ENCODE peak calls at places on chromosomes 4 and X, in six cellular contexts. X is tibial artery, L is Peyer's patch, B is SJCRH30, K is GM23248, P is body of pancreas. R is an unnamed sample.

GRCh38 chr4:145098675-145099037 is 545 bp downstream of the ABCE1 start:
- DNase-seq in X (no peak), L (peak), B (peak), K (peak), P (peak), R (peak)

GRCh38 chrX:40922307-40922706 is 162.9 kb upstream of the USP9X start:
- DNase-seq in X (no peak), L (no peak), B (peak), K (peak), P (no peak), R (no peak)

GRCh38 chr4:105088110-105088879 is 58.4 kb upstream of the TET2 start:
- DNase-seq in X (no peak), L (no peak), B (peak), K (peak), P (no peak), R (peak)

GRCh38 chrX:80550722-80551121 is 130.5 kb downstream of the TENT5D start:
- DNase-seq in X (no peak), L (no peak), B (peak), K (peak), P (no peak), R (peak)

GRCh38 chrX:11787564-11787963 is 29.5 kb downstream of the MSL3 start:
- DNase-seq in X (no peak), L (peak), B (peak), K (peak), P (peak), R (peak)

GRCh38 chr4:7815562-7815961 is 124.1 kb downstream of the AFAP1 start:
- DNase-seq in X (no peak), L (no peak), B (no peak), K (peak), P (no peak), R (peak)

GRCh38 chr4:20512980-20513379 is 187.3 kb upstream of the PACRGL start:
- DNase-seq in X (no peak), L (no peak), B (no peak), K (no peak), P (no peak), R (no peak)

GRCh38 chr4:140151700-140152014 is 2.3 kb downstream of the MAML3 start:
- DNase-seq in X (peak), L (peak), B (peak), K (peak), P (peak), R (peak)

GRCh38 chr4:165331316-165331715 is 3.8 kb downstream of the MSMO1 start:
- DNase-seq in X (no peak), L (no peak), B (no peak), K (peak), P (no peak), R (no peak)

GRCh38 chr4:91837608-91838029 is 466.1 kb upstream of the GRID2 start:
- DNase-seq in X (no peak), L (no peak), B (no peak), K (no peak), P (no peak), R (peak)

GRCh38 chr4:158161561-158162354 is 11.1 kb downstream of the GASK1B start:
- DNase-seq in X (no peak), L (no peak), B (peak), K (peak), P (no peak), R (peak)

GRCh38 chr4:26020896-26021295 is 106.9 kb downstream of the SMIM20 start:
- DNase-seq in X (no peak), L (no peak), B (no peak), K (peak), P (no peak), R (no peak)

GRCh38 chr4:14887842-14888433 is 114.3 kb upstream of the CPEB2 start:
- DNase-seq in X (no peak), L (no peak), B (no peak), K (no peak), P (no peak), R (no peak)

GRCh38 chrX:7444967-7445366 is 297.0 kb upstream of the PUDP start:
- DNase-seq in X (no peak), L (no peak), B (no peak), K (no peak), P (no peak), R (no peak)

GRCh38 chrX:24646745-24647182 is 383 bp downstream of the PCYT1B start:
- DNase-seq in X (no peak), L (no peak), B (peak), K (peak), P (no peak), R (no peak)

GRCh38 chrX:69028761-69029120 is 136.5 kb downstream of the PJA1 start:
- DNase-seq in X (no peak), L (no peak), B (no peak), K (no peak), P (no peak), R (no peak)

GRCh38 chr4:186685744-186686143 is 37.9 kb downstream of the FAT1 start:
- DNase-seq in X (no peak), L (no peak), B (peak), K (peak), P (no peak), R (peak)

GRCh38 chr4:171880136-171880535 is 66.9 kb downstream of the GALNTL6 start:
- DNase-seq in X (no peak), L (no peak), B (no peak), K (peak), P (no peak), R (peak)

GRCh38 chrX:131826572-131826971 is 196.5 kb upstream of the STK26 start:
- DNase-seq in X (no peak), L (no peak), B (no peak), K (no peak), P (no peak), R (no peak)

GRCh38 chrX:118221733-118222132 is 105.1 kb upstream of the KLHL13 start:
- DNase-seq in X (no peak), L (no peak), B (no peak), K (peak), P (no peak), R (no peak)

GRCh38 chr4:149113804-149114430 is 671.7 kb upstream of the NR3C2 start:
- DNase-seq in X (no peak), L (no peak), B (peak), K (peak), P (no peak), R (no peak)

DNA sequence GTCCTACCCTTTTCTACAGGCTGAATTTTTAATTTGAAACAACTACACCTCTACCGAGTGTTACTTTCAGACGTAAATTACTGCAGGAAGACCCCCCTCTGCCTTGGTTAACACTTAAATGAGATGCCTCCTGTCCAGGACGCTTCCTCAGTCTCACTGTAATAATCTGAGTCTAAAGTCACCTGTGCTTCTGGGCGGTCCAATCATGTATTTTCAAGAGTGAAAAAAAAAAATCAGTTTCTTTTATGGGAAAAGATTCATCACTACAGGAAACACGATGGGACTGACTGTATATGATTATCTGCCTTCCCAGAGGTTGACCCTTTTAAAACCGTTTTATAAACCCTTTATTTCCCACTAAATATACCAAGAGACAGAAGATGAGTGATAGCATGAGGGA is 776 bp downstream of the RBM47 start:
- DNase-seq in X (no peak), L (no peak), B (no peak), K (peak), P (no peak), R (no peak)
- H3K4me3 ChIP-seq in X (peak), L (peak), B (no peak), K (peak), P (peak), R (peak)

GRCh38 chrX:151609222-151609621 is 45.7 kb downstream of the PASD1 start:
- DNase-seq in X (no peak), L (no peak), B (no peak), K (no peak), P (no peak), R (no peak)
- H3K27ac ChIP-seq in X (no peak), L (no peak), B (no peak), K (no peak), P (no peak), R (no peak)

GRCh38 chr4:16483540-16483939 is 257.3 kb upstream of the TAPT1 start:
- DNase-seq in X (no peak), L (no peak), B (no peak), K (no peak), P (no peak), R (no peak)
- H3K4me3 ChIP-seq in X (no peak), L (no peak), B (no peak), K (no peak), P (no peak), R (no peak)

DNA sequence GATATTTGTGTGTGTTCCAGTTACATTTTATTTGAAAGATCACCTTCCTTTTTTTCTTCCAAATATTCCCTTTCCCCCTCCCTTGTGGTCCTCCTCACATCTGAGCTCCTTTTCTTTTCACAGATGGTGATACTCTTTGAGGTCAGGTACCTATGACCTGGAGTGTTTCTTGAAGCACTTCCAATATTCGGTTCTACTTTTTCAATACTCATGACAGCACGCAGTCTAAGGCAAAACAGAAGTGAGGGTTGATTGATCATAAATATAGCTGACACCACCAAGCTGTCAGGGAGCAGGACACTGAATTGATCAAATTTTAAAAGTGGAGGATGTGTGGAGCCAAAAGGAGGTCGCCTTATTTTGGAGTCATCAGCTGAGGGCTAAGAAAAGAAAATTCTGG is 334.4 kb upstream of the MAGEB2 start:
- DNase-seq in X (no peak), L (no peak), B (no peak), K (no peak), P (no peak), R (no peak)
- H3K27ac ChIP-seq in X (no peak), L (no peak), B (no peak), K (no peak), P (no peak), R (no peak)

DNA sequence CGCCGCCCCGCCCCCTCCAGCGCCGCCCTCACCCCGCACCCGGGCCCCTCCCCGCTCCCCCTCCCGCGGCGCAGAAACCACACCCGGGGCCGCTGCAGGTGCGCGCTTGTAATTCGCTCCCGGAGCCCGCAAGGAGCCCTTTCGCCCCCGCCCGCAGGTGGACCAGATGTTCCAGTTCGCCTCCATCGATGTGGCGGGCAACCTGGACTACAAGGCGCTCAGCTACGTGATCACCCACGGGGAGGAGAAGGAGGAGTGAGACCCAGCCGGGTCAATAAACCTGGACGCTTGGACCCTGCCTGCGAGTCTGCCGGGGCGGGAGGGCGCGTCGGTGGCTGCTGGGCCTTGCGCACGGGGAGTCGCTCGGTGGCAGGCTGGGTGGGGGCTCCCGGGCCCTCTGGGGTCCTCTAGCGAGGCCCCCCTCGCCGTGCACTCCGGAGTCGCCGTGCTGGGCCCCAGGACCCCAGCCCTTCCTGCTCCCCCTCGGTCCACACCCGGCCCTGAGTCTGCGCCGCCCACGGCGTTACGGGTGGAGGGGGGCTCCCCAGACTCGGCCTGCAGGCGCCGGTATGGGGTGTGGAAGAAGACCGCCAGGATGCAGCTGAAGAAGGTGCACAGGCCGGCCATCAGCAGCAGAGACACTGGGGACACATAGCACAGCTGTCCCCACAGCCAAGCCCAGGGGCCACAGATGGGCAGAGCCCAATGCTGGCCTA is 7.1 kb downstream of the SLC49A3 start:
- DNase-seq in X (no peak), L (peak), B (no peak), K (no peak), P (peak), R (no peak)
- H3K4me3 ChIP-seq in X (no peak), L (peak), B (no peak), K (no peak), P (no peak), R (peak)